ENCODE peak calls at places on chromosomes 13 and 19, in five cellular contexts. L is Peyer's patch, Z is lung, T is psoas muscle, R is HFF-Myc. B is an unnamed sample.

GRCh38 chr13:70960841-70961443 is 852.7 kb upstream of the KLHL1 start:
- DNase-seq in T (no peak), R (peak; percentile 5), L (no peak), Z (no peak), B (peak; percentile 3)

GRCh38 chr19:10206226-10206873 is 11.6 kb upstream of the DNMT1 start:
- DNase-seq in L (no peak), Z (peak; percentile 70), R (no peak), T (no peak), B (peak; percentile 41)

GRCh38 chr19:1752009-1752756 is 1.1 kb upstream of the ONECUT3 start:
- DNase-seq in L (no peak), R (no peak), Z (no peak), T (no peak), B (no peak)

GRCh38 chr13:113272791-113273190 is 24.2 kb upstream of the LAMP1 start:
- DNase-seq in L (no peak), R (no peak), T (no peak), Z (no peak), B (no peak)

GRCh38 chr19:6875218-6875617 is 12.2 kb upstream of the ADGRE1 start:
- DNase-seq in L (no peak), Z (no peak), R (no peak), T (no peak), B (no peak)

GRCh38 chr19:5654931-5655330 is 25.4 kb downstream of the MICOS13 start:
- DNase-seq in Z (no peak), L (no peak), T (no peak), R (no peak), B (no peak)

GRCh38 chr19:31586282-31586681 is 237.0 kb upstream of the TSHZ3 start:
- DNase-seq in L (no peak), Z (no peak), T (no peak), R (no peak), B (no peak)

GRCh38 chr19:49809155-49809986 is 3.7 kb downstream of the FUZ start:
- DNase-seq in T (peak; percentile 85), L (peak; percentile 51), Z (peak; percentile 42), R (no peak), B (peak; percentile 36)

GRCh38 chr19:12993562-12993961 is 1.7 kb upstream of the NFIX start:
- DNase-seq in R (no peak), T (no peak), Z (no peak), L (no peak), B (no peak)

GRCh38 chr13:93559718-93560117 is 333.1 kb downstream of the GPC6 start:
- DNase-seq in L (no peak), R (peak; percentile 70), Z (no peak), T (no peak), B (peak; percentile 17)

GRCh38 chr13:48636550-48636949 is 17.2 kb upstream of the CYSLTR2 start:
- DNase-seq in L (no peak), T (no peak), R (no peak), Z (no peak), B (peak; percentile 44)

GRCh38 chr13:39326471-39326870 is 276.5 kb downstream of the LHFPL6 start:
- DNase-seq in L (no peak), R (no peak), Z (no peak), T (no peak), B (peak; percentile 16)

GRCh38 chr13:84648069-84648640 is 765.9 kb upstream of the SLITRK1 start:
- DNase-seq in T (no peak), R (no peak), Z (no peak), L (no peak), B (no peak)

GRCh38 chr13:30338952-30339351 is 31.6 kb upstream of the KATNAL1 start:
- DNase-seq in T (no peak), R (no peak), Z (no peak), L (no peak), B (no peak)

GRCh38 chr19:5789201-5789795 is 1.7 kb downstream of the DUS3L start:
- DNase-seq in L (no peak), Z (no peak), R (no peak), T (no peak), B (no peak)

GRCh38 chr13:37295046-37295445 is 189.6 kb upstream of the CSNK1A1L start:
- DNase-seq in Z (no peak), T (peak; percentile 53), R (no peak), L (no peak), B (no peak)

GRCh38 chr19:28393574-28394336 is 819.2 kb downstream of the UQCRFS1 start:
- DNase-seq in L (no peak), T (no peak), Z (no peak), R (no peak), B (no peak)

GRCh38 chr19:43818500-43818899 is 8.6 kb upstream of the ZNF283 start:
- DNase-seq in L (no peak), R (no peak), Z (no peak), T (no peak), B (no peak)

GRCh38 chr13:46104868-46105267 is at the start of gene CPB2:
- DNase-seq in Z (no peak), T (no peak), L (no peak), R (no peak), B (no peak)

GRCh38 chr19:14033946-14034345 is 2.4 kb downstream of the IL27RA start:
- DNase-seq in R (no peak), Z (no peak), L (no peak), T (no peak), B (no peak)

GRCh38 chr13:114128624-114129522 is 3.5 kb downstream of the RASA3 start:
- DNase-seq in R (no peak), T (peak; percentile 87), L (peak; percentile 90), Z (peak; percentile 74), B (peak; percentile 84)

GRCh38 chr19:35139618-35139943 is 957 bp downstream of the FXYD1 start:
- DNase-seq in L (no peak), Z (no peak), T (no peak), R (no peak), B (no peak)
- H3K4me3 ChIP-seq in L (peak overlapping the region; percentile 52), Z (no peak overlapping the region), T (peak overlapping the region; percentile 69), R (no peak overlapping the region), B (no peak overlapping the region)

GRCh38 chr13:81048026-81048461 is 707.1 kb upstream of the SPRY2 start:
- DNase-seq in T (no peak), R (no peak), L (no peak), Z (no peak), B (no peak)

GRCh38 chr13:81051873-81052272 is 710.9 kb upstream of the SPRY2 start:
- DNase-seq in R (no peak), Z (no peak), T (no peak), L (no peak), B (no peak)
- TF ChIP-seq CTCF in R (no peak), Z (no peak), T (no peak), L (no peak), B (no peak)

GRCh38 chr19:18814063-18814462 is 17.7 kb upstream of the UPF1 start:
- DNase-seq in Z (no peak), R (no peak), L (no peak), T (no peak), B (peak; percentile 66)

GRCh38 chr19:18817574-18817973 is 14.2 kb upstream of the UPF1 start:
- DNase-seq in Z (no peak), T (no peak), L (no peak), R (no peak), B (no peak)

DNA sequence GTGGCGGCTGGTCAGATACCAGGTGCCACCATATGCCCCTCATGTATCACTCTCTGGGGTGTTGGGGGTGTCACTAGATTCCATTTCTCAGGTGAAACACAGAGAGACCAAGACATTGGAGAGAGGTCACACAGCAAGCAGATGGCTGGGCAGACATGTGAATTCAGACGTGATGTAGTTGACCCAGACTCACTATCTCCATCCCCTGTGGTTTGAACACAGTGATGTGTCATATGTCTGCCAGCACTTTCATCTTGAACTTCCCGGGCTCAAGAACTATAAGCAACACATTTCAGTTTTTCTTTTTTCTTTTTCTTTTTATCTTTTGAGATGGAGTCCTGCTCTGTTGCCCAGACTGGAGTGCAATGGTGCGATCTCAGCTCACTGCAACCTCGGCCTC is 16.1 kb upstream of the UPF1 start:
- DNase-seq in R (no peak), T (no peak), L (no peak), Z (no peak), B (no peak)
- H3K4me3 ChIP-seq in R (no peak overlapping the region), T (no peak overlapping the region), L (no peak overlapping the region), Z (no peak overlapping the region), B (no peak overlapping the region)

GRCh38 chr13:66200555-66200954 is 1029.6 kb downstream of the PCDH9 start:
- DNase-seq in Z (no peak), L (no peak), T (no peak), R (no peak), B (no peak)
- TF ChIP-seq CTCF in Z (no peak), L (no peak), T (no peak), R (no peak), B (no peak)

GRCh38 chr13:20127263-20127562 is 33.6 kb downstream of the GJA3 start:
- DNase-seq in Z (no peak), L (no peak), T (no peak), R (no peak), B (no peak)
- H3K4me3 ChIP-seq in Z (no peak overlapping the region), L (peak overlapping the region; percentile 58), T (peak overlapping the region; percentile 73), R (peak overlapping the region; percentile 40), B (peak overlapping the region; percentile 52)

GRCh38 chr19:41575998-41576397 is at the start of gene CEACAM21:
- DNase-seq in R (no peak), T (peak; percentile 64), L (peak; percentile 80), Z (peak; percentile 72), B (no peak)
- TF ChIP-seq CTCF in R (no peak), T (no peak), L (no peak), Z (no peak), B (no peak)

GRCh38 chr13:111516712-111517640 is 196.5 kb downstream of the TEX29 start:
- DNase-seq in Z (no peak), L (no peak), R (no peak), T (no peak), B (no peak)
- H3K4me3 ChIP-seq in Z (no peak overlapping the region), L (no peak overlapping the region), R (no peak overlapping the region), T (peak overlapping the region; percentile 38), B (no peak overlapping the region)

GRCh38 chr13:52010890-52011689 is at the start of gene ATP7B:
- DNase-seq in R (no peak), L (no peak), Z (no peak), T (peak; percentile 49), B (no peak)
- TF ChIP-seq CTCF in R (no peak), L (peak; percentile 16), Z (no peak), T (peak; percentile 4), B (peak; percentile 25)

B was measured in AG10803.